ENCODE peak calls at places on chromosomes 5 and 9, in six cellular contexts. P, V, E, A, O and S are unnamed samples.

GRCh38 chr5:166883016-166883415 is 1408.4 kb upstream of the WWC1 start:
- DNase-seq in P (peak; percentile 50), V (peak; percentile 28), E (peak; percentile 84), A (no peak), O (no peak), S (no peak)

GRCh38 chr9:87672586-87672985 is 53.3 kb upstream of the CTSL start:
- DNase-seq in P (no peak), V (no peak), E (no peak), A (no peak), O (no peak), S (no peak)

GRCh38 chr5:55597014-55597981 is 62.5 kb upstream of the PLPP1 start:
- DNase-seq in P (peak; percentile 61), V (no peak), E (peak; percentile 95), A (peak; percentile 27), O (peak; percentile 11), S (no peak)

GRCh38 chr5:170748986-170749385 is 34.5 kb upstream of the GABRP start:
- DNase-seq in P (no peak), V (no peak), E (no peak), A (no peak), O (no peak), S (no peak)

GRCh38 chr9:4923580-4924544 is 61.2 kb upstream of the JAK2 start:
- DNase-seq in P (peak; percentile 53), V (peak; percentile 3), E (peak; percentile 62), A (peak; percentile 2), O (peak; percentile 44), S (no peak)

GRCh38 chr5:36696059-36696673 is 89.8 kb downstream of the SLC1A3 start:
- DNase-seq in P (peak; percentile 86), V (peak; percentile 65), E (peak; percentile 71), A (peak; percentile 72), O (peak; percentile 71), S (no peak)

GRCh38 chr9:98579700-98580099 is 129.0 kb downstream of the GABBR2 start:
- DNase-seq in P (no peak), V (no peak), E (no peak), A (no peak), O (no peak), S (no peak)

GRCh38 chr9:12232836-12233235 is 460.3 kb upstream of the TYRP1 start:
- DNase-seq in P (no peak), V (no peak), E (no peak), A (no peak), O (no peak), S (no peak)

GRCh38 chr9:89896806-89897340 is 292.1 kb downstream of the GADD45G start:
- DNase-seq in P (no peak), V (no peak), E (no peak), A (peak; percentile 12), O (no peak), S (no peak)

GRCh38 chr9:82651474-82651873 is 411.5 kb downstream of the RASEF start:
- DNase-seq in P (no peak), V (no peak), E (no peak), A (no peak), O (no peak), S (no peak)

GRCh38 chr5:2797981-2798380 is 46.5 kb upstream of the IRX2 start:
- DNase-seq in P (peak; percentile 52), V (no peak), E (peak; percentile 24), A (no peak), O (no peak), S (no peak)

GRCh38 chr9:126204708-126205225 is 121.9 kb upstream of the MVB12B start:
- DNase-seq in P (no peak), V (no peak), E (no peak), A (no peak), O (no peak), S (no peak)

GRCh38 chr5:9059920-9060691 is 485.8 kb downstream of the SEMA5A start:
- DNase-seq in P (peak; percentile 99), V (no peak), E (peak; percentile 96), A (no peak), O (no peak), S (no peak)